ENCODE peak calls at places on chromosomes 13 and 19, in four cellular contexts. Z, N, U and E are unnamed samples.

GRCh38 chr13:53631511-53631910 is 602.9 kb downstream of the OLFM4 start:
- DNase-seq in Z (no peak), N (no peak), U (no peak), E (no peak)

GRCh38 chr13:54449922-54450321 is 1421.3 kb downstream of the OLFM4 start:
- DNase-seq in Z (no peak), N (no peak), U (no peak), E (no peak)

GRCh38 chr19:57712222-57712621 is 3.2 kb upstream of the ZNF154 start:
- DNase-seq in Z (no peak), N (no peak), U (no peak), E (no peak)

GRCh38 chr13:114148521-114148855 is 16.1 kb upstream of the RASA3 start:
- DNase-seq in Z (no peak), N (no peak), U (no peak), E (no peak)

GRCh38 chr19:17777840-17778620 is 16.9 kb upstream of the B3GNT3 start:
- DNase-seq in Z (peak), N (no peak), U (no peak), E (no peak)

GRCh38 chr19:16325161-16325527 is 518 bp downstream of the KLF2 start:
- DNase-seq in Z (no peak), N (no peak), U (no peak), E (no peak)

GRCh38 chr19:11425719-11426457 is 6.8 kb upstream of the RGL3 start:
- DNase-seq in Z (no peak), N (no peak), U (no peak), E (no peak)

GRCh38 chr13:84445776-84446175 is 563.5 kb upstream of the SLITRK1 start:
- DNase-seq in Z (peak), N (no peak), U (no peak), E (no peak)

GRCh38 chr19:47312366-47313006 is 2.8 kb downstream of the C5AR1 start:
- DNase-seq in Z (no peak), N (no peak), U (no peak), E (no peak)

GRCh38 chr19:18868380-18869230 is 27.4 kb downstream of the CERS1 start:
- DNase-seq in Z (no peak), N (no peak), U (no peak), E (no peak)

GRCh38 chr19:2846180-2846935 is 5.1 kb downstream of the ZNF555 start:
- DNase-seq in Z (no peak), N (no peak), U (no peak), E (no peak)

GRCh38 chr19:15015946-15016542 is 33.2 kb upstream of the CASP14 start:
- DNase-seq in Z (no peak), N (no peak), U (no peak), E (no peak)

GRCh38 chr13:112441226-112441625 is 65.1 kb downstream of the SPACA7 start:
- DNase-seq in Z (no peak), N (no peak), U (no peak), E (no peak)

GRCh38 chr13:33379597-33379996 is 94.0 kb upstream of the STARD13 start:
- DNase-seq in Z (no peak), N (no peak), U (no peak), E (no peak)

GRCh38 chr19:18193388-18194207 is 580 bp downstream of the MPV17L2 start:
- DNase-seq in Z (no peak), N (no peak), U (no peak), E (no peak)

GRCh38 chr13:40389081-40389641 is 277.3 kb downstream of the FOXO1 start:
- DNase-seq in Z (peak), N (no peak), U (no peak), E (no peak)

GRCh38 chr13:100550433-100550832 is 38.2 kb downstream of the GGACT start:
- DNase-seq in Z (peak), N (peak), U (peak), E (peak)

GRCh38 chr19:13748169-13748884 is 16.0 kb upstream of the MRI1 start:
- DNase-seq in Z (peak), N (peak), U (no peak), E (no peak)

GRCh38 chr19:52992109-52993004 is 21.4 kb upstream of the ERVV-1 start:
- DNase-seq in Z (peak), N (no peak), U (no peak), E (no peak)

GRCh38 chr13:51675385-51675784 is 91.1 kb downstream of the WDFY2 start:
- DNase-seq in Z (no peak), N (no peak), U (no peak), E (no peak)

GRCh38 chr13:86038490-86038889 is 239.3 kb upstream of the SLITRK6 start:
- DNase-seq in Z (no peak), N (no peak), U (no peak), E (no peak)

GRCh38 chr19:29162694-29163093 is 50.3 kb downstream of the UQCRFS1 start:
- DNase-seq in Z (no peak), N (no peak), U (no peak), E (no peak)

GRCh38 chr19:21023901-21024300 is 3.4 kb downstream of the ZNF430 start:
- DNase-seq in Z (peak), N (peak), U (no peak), E (peak)

GRCh38 chr19:12272980-12273901 is 21.4 kb downstream of the ZNF44 start:
- DNase-seq in Z (peak), N (no peak), U (no peak), E (no peak)

GRCh38 chr19:58196911-58197616 is 14.2 kb downstream of the ZNF274 start:
- DNase-seq in Z (peak), N (no peak), U (no peak), E (peak)

GRCh38 chr19:17775245-17775927 is 19.6 kb upstream of the B3GNT3 start:
- DNase-seq in Z (no peak), N (no peak), U (no peak), E (no peak)

GRCh38 chr19:35545855-35546381 is 492 bp downstream of the TMEM147 start:
- DNase-seq in Z (no peak), N (no peak), U (no peak), E (no peak)